ENCODE peak calls at places on chromosome 19, in eight cellular contexts. C is AG04450, K is cardiac fibroblast, A is GM06990, M is fibroblast of pulmonary artery, W is astrocyte of the cerebellum, R is A549, X is GM12865. J is an unnamed sample.

GRCh38 chr19:30214651-30215051 is 157.5 kb upstream of the ZNF536 start:
- DNase-seq in M (no peak), R (no peak), C (no peak), X (peak; percentile 40), A (no peak), K (no peak), W (no peak), J (no peak)

GRCh38 chr19:20565321-20566018 is at the start of gene ZNF737:
- DNase-seq in K (peak; percentile 98), M (peak; percentile 97), W (peak; percentile 85), C (peak; percentile 91), A (peak; percentile 85), X (peak; percentile 95), R (peak; percentile 0), J (peak; percentile 95)

GRCh38 chr19:23913931-23914330 is 755 bp upstream of the ZNF726 start:
- DNase-seq in C (no peak), X (no peak), W (no peak), R (no peak), A (no peak), M (no peak), K (no peak), J (no peak)

GRCh38 chr19:39514840-39515550 is at the start of gene SELENOV:
- DNase-seq in R (no peak), M (no peak), C (no peak), K (no peak), A (peak; percentile 27), W (no peak), X (no peak), J (no peak)

GRCh38 chr19:8094336-8094735 is 41.8 kb downstream of the CCL25 start:
- DNase-seq in K (no peak), R (no peak), C (no peak), A (no peak), X (no peak), W (no peak), M (no peak), J (no peak)

GRCh38 chr19:57719424-57719823 is 8.0 kb downstream of the ZNF671 start:
- DNase-seq in K (no peak), M (no peak), C (no peak), A (no peak), X (no peak), W (no peak), R (no peak), J (no peak)

GRCh38 chr19:38683393-38684077 is 36.1 kb downstream of the ACTN4 start:
- DNase-seq in C (no peak), K (peak; percentile 94), R (peak; percentile 100), M (peak; percentile 88), A (no peak), W (peak; percentile 96), X (peak; percentile 49), J (peak; percentile 90)

GRCh38 chr19:46299695-46300094 is 2.9 kb downstream of the HIF3A start:
- DNase-seq in A (no peak), R (no peak), C (no peak), X (no peak), K (no peak), M (no peak), W (no peak), J (no peak)

GRCh38 chr19:14476663-14477401 is 1.7 kb upstream of the PTGER1 start:
- DNase-seq in C (peak; percentile 41), W (peak; percentile 37), M (peak; percentile 79), A (no peak), K (peak; percentile 45), R (peak; percentile 65), X (no peak), J (peak; percentile 89)

GRCh38 chr19:2302319-2303208 is 5.4 kb downstream of the LINGO3 start:
- DNase-seq in C (no peak), R (no peak), X (no peak), A (no peak), W (no peak), M (peak; percentile 54), K (peak; percentile 55), J (peak; percentile 66)

GRCh38 chr19:11530432-11530831 is 1.5 kb upstream of the ECSIT start:
- DNase-seq in X (peak; percentile 82), R (peak; percentile 56), C (peak; percentile 41), M (peak; percentile 84), A (peak; percentile 64), W (peak; percentile 16), K (peak; percentile 90), J (peak; percentile 90)

GRCh38 chr19:52099497-52100138 is 4.1 kb upstream of the ZNF841 start:
- DNase-seq in C (no peak), R (no peak), A (no peak), W (no peak), X (no peak), M (no peak), K (peak; percentile 47), J (peak; percentile 59)

GRCh38 chr19:42254083-42254849 is 662 bp downstream of the ERF start:
- DNase-seq in W (no peak), X (peak; percentile 81), M (peak; percentile 57), K (peak; percentile 58), C (no peak), A (peak; percentile 81), R (peak; percentile 92), J (peak; percentile 41)

GRCh38 chr19:55552620-55553019 is 7.3 kb upstream of the SBK3 start:
- DNase-seq in C (peak; percentile 51), X (no peak), M (peak; percentile 87), R (no peak), A (no peak), K (peak; percentile 84), W (peak; percentile 82), J (peak; percentile 84)

GRCh38 chr19:39946532-39946931 is 12.1 kb upstream of the FCGBP start:
- DNase-seq in R (no peak), X (no peak), K (peak; percentile 63), C (no peak), M (peak; percentile 47), W (no peak), A (no peak), J (peak; percentile 55)

GRCh38 chr19:46844067-46844489 is 6.6 kb downstream of the AP2S1 start:
- DNase-seq in C (no peak), M (peak; percentile 62), R (no peak), K (peak; percentile 65), W (no peak), X (no peak), A (no peak), J (peak; percentile 61)

GRCh38 chr19:927044-927706 is 1.3 kb downstream of the ARID3A start:
- DNase-seq in X (peak; percentile 46), M (peak; percentile 60), A (no peak), K (peak; percentile 61), W (no peak), C (no peak), R (no peak), J (peak; percentile 40)

DNA sequence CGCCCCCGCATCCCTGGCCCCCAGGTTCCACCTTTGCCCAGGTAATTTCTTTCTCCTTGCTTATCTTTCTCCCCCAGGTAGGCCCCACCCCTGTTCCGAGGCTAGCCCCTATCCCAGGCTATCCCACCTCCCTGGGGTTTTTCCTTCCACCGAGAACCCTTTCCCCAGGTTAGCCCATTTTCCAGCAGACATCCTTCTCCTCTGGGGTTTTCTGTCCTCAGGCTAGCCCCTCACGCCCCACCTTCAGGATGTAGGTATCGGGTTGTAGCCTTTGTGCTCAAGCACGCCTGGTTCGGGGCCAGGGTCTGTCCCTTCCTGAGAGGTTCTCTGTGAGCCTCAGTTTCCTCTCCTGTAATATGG is 835 bp downstream of the FSD1 start:
- DNase-seq in C (no peak), W (no peak), A (no peak), X (no peak), M (no peak), R (no peak), K (no peak), J (no peak)
- H3K4me3 ChIP-seq in C (peak overlapping the region; percentile 55), W (peak overlapping the region; percentile 37), A (no peak overlapping the region), X (no peak overlapping the region), M (no peak overlapping the region), R (peak overlapping the region; percentile 59), K (no peak overlapping the region), J (no peak overlapping the region)

GRCh38 chr19:54429176-54429495 is 13.9 kb downstream of the TTYH1 start:
- DNase-seq in K (no peak), C (no peak), R (no peak), M (no peak), X (no peak), A (no peak), W (no peak), J (no peak)

GRCh38 chr19:54432144-54432738 is 16.8 kb upstream of the LENG8 start:
- DNase-seq in C (no peak), W (no peak), A (no peak), K (no peak), R (no peak), M (no peak), X (no peak), J (no peak)

GRCh38 chr19:54431255-54431838 is 16.1 kb downstream of the TTYH1 start:
- DNase-seq in X (no peak), A (no peak), K (no peak), W (no peak), C (no peak), M (peak; percentile 41), R (no peak), J (peak; percentile 40)

GRCh38 chr19:54429545-54430227 is 14.4 kb downstream of the TTYH1 start:
- DNase-seq in X (no peak), A (no peak), K (no peak), M (no peak), C (no peak), R (no peak), W (no peak), J (no peak)

GRCh38 chr19:54430306-54431254 is 15.3 kb downstream of the TTYH1 start:
- DNase-seq in M (peak; percentile 40), R (no peak), C (no peak), K (peak; percentile 30), A (no peak), W (no peak), X (no peak), J (no peak)
- TF ChIP-seq CTCF in M (no peak), R (peak; percentile 43), C (no peak), K (no peak), A (no peak), W (no peak), X (no peak), J (no peak)

GRCh38 chr19:48395499-48395898 is 2.0 kb downstream of the GRIN2D start:
- DNase-seq in X (no peak), C (no peak), M (no peak), A (no peak), K (no peak), R (no peak), W (no peak), J (no peak)

GRCh38 chr19:48393196-48393558 is 291 bp upstream of the GRIN2D start:
- DNase-seq in K (no peak), R (no peak), C (no peak), W (no peak), M (no peak), A (no peak), X (no peak), J (no peak)

GRCh38 chr19:48395170-48395455 is 1.6 kb downstream of the GRIN2D start:
- DNase-seq in W (no peak), A (no peak), K (no peak), C (no peak), M (no peak), X (no peak), R (no peak), J (no peak)

GRCh38 chr19:48394331-48395169 is 1.1 kb downstream of the GRIN2D start:
- DNase-seq in K (no peak), C (no peak), M (no peak), W (no peak), A (no peak), X (no peak), R (no peak), J (no peak)

GRCh38 chr19:48393559-48394330 is at the start of gene GRIN2D:
- DNase-seq in W (no peak), X (no peak), A (no peak), R (no peak), C (no peak), K (peak; percentile 29), M (peak; percentile 42), J (no peak)
- H3K4me3 ChIP-seq in W (peak within 1 kb of the TSS; percentile 25), X (no peak within 1 kb of the TSS), A (no peak within 1 kb of the TSS), R (peak within 1 kb of the TSS; percentile 45), C (peak within 1 kb of the TSS; percentile 27), K (peak within 1 kb of the TSS; percentile 28), M (peak within 1 kb of the TSS; percentile 34), J (peak within 1 kb of the TSS; percentile 16)

GRCh38 chr19:33022472-33023116 is 42.1 kb downstream of the RHPN2 start:
- DNase-seq in R (no peak), M (no peak), W (no peak), C (no peak), K (no peak), A (no peak), X (no peak), J (no peak)
- TF ChIP-seq CTCF in R (peak; percentile 39), M (no peak), W (no peak), C (no peak), K (no peak), A (peak; percentile 10), X (no peak), J (no peak)

J was measured in fibroblast of mammary gland.